ENCODE peak calls at places on chromosomes 13 and 19, in four cellular contexts. T is SJCRH30, E is uterus, F is upper lobe of left lung. C is an unnamed sample. For H3K4me1, the result is how much of the 10 kb centered on the place peaks cover.

GRCh38 chr13:67061750-67062149 is 168.4 kb downstream of the PCDH9 start:
- DNase-seq in E (no peak), F (no peak), T (no peak), C (no peak)

GRCh38 chr19:33302974-33303790 is 848 bp upstream of the CEBPA start:
- DNase-seq in F (peak), T (peak), E (peak), C (peak)

GRCh38 chr19:41373993-41374392 is 2.3 kb upstream of the TMEM91 start:
- DNase-seq in T (peak), E (peak), F (peak), C (peak)

GRCh38 chr19:40247178-40247577 is 20.7 kb upstream of the CCNP start:
- DNase-seq in E (no peak), T (no peak), F (no peak), C (no peak)

GRCh38 chr19:2235396-2236284 is 489 bp downstream of the PLEKHJ1 start:
- DNase-seq in T (peak), E (no peak), F (peak), C (peak)

GRCh38 chr13:40233731-40234195 is 432.7 kb downstream of the FOXO1 start:
- DNase-seq in F (no peak), T (peak), E (peak), C (peak)

GRCh38 chr19:16258440-16258903 is 60.8 kb downstream of the AP1M1 start:
- DNase-seq in T (peak), F (peak), E (peak), C (peak)

GRCh38 chr19:1608414-1609391 is 3.4 kb upstream of the UQCR11 start:
- DNase-seq in F (no peak), T (no peak), E (no peak), C (no peak)

GRCh38 chr19:48698046-48698445 is 2.3 kb downstream of the FUT2 start:
- DNase-seq in T (peak), F (peak), E (no peak), C (no peak)

GRCh38 chr19:47729468-47729798 is 15.9 kb upstream of the NOP53 start:
- DNase-seq in E (peak), T (no peak), F (peak), C (peak)

DNA sequence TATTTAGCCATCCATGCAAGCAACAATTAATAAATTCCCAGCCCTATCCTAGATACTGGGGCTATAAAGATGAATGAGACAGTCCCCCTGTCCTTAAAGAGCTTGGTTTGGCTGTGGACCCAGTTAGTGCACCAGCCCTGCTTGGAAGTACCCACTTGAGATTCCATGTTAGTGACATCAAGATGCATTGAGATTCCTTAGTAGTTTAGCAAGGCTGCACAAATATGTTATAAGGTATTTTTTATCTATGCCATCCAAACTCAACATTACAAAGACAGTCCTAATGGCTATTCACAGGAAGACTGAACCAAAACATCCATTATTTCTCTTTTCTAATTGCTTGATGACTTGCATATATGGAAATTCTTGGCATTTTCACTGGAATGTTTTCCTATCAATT is 48.8 kb upstream of the RAP2A start:
- DNase-seq in T (no peak), E (no peak), F (peak), C (no peak)
- H3K27ac ChIP-seq in T (no peak), E (no peak), F (peak), C (no peak)

DNA sequence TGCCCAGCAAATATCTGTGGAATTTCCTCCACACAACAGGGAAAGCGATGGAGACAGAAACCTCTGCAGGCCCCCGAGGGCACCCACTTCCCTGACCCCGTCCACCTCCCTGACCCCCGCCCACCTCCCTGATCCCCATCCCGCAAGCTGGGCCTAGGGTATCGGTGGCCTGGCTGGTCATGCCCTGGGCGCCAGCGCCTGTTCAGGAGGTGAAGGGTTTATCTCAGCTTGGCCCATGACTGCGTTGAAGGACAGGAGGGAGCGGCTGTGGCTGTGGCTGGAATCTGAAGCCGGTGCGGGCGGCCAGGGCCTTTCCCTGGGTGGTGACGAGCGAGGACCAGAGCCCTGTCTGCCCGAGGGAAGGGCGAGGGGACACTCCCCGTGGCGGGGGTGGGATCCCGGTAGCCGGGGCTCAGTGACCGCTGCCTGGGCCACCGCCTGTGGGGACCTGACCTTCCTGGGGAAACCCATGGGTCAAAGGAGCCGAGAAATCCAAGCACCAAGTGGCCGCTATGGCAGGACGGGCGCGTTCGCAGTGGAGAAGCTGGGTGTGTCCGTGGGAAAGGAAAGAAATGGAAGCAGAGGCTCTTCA is 20.7 kb downstream of the GAS6 start:
- DNase-seq in T (no peak), F (no peak), E (peak), C (no peak)
- H3K4me3 ChIP-seq in T (no peak), F (no peak), E (no peak), C (no peak)

DNA sequence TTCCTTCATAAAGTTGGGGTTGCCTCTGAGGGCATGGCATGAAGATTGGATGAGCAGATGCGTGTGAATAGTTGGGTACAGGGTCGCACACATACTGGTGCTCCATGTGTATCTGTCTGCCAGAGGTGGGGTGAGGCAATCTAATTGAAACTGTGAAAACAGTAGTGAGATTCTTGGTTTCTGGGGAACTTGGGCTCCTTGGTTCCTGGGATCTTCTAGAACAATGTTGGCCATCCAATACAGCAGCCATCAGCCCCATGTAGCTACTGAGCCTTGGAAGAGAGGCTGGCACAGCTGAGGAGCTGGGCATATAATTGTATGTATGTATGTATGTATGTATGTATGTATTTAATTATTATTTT is 616 bp downstream of the FCHO1 start:
- DNase-seq in E (no peak), F (no peak), T (no peak), C (no peak)
- H3K4me1 ChIP-seq in E (under half), F (under half), T (under half), C (under half)

GRCh38 chr13:98371624-98372023 is 194.6 kb upstream of the RNF113B start:
- DNase-seq in T (no peak), F (no peak), E (no peak), C (no peak)

GRCh38 chr13:98374750-98375149 is 197.7 kb upstream of the RNF113B start:
- DNase-seq in E (no peak), T (no peak), F (no peak), C (no peak)

GRCh38 chr13:98370261-98370660 is 193.2 kb upstream of the RNF113B start:
- DNase-seq in E (no peak), T (no peak), F (no peak), C (no peak)

GRCh38 chr13:98370806-98371553 is 193.9 kb upstream of the RNF113B start:
- DNase-seq in F (no peak), E (peak), T (no peak), C (no peak)

DNA sequence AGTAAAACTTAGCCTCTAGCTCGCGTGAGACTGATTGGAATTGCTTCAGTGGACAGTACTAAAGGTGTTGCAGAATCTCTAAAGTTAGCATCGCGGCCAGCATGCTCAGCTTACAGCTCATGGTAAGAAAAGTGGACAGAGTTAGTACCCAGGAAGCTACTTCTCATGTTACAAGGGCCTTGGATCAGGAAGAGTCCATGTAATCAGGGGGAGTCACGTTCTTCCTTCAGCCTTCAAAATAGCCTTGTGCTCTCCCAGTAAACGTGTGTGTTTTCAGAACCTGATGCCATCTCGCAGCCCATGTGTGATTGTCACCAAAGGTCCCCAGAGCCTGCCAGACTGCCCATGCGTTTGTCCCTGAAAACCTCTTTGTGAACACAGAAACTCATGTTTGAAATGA is 195.8 kb upstream of the RNF113B start:
- DNase-seq in F (no peak), T (peak), E (no peak), C (no peak)
- H3K27ac ChIP-seq in F (no peak), T (no peak), E (no peak), C (no peak)

GRCh38 chr19:6516659-6517291 is 14.1 kb upstream of the TNFSF9 start:
- DNase-seq in T (peak), E (peak), F (peak), C (peak)
- H3K4me3 ChIP-seq in T (no peak), E (peak), F (peak), C (peak)

DNA sequence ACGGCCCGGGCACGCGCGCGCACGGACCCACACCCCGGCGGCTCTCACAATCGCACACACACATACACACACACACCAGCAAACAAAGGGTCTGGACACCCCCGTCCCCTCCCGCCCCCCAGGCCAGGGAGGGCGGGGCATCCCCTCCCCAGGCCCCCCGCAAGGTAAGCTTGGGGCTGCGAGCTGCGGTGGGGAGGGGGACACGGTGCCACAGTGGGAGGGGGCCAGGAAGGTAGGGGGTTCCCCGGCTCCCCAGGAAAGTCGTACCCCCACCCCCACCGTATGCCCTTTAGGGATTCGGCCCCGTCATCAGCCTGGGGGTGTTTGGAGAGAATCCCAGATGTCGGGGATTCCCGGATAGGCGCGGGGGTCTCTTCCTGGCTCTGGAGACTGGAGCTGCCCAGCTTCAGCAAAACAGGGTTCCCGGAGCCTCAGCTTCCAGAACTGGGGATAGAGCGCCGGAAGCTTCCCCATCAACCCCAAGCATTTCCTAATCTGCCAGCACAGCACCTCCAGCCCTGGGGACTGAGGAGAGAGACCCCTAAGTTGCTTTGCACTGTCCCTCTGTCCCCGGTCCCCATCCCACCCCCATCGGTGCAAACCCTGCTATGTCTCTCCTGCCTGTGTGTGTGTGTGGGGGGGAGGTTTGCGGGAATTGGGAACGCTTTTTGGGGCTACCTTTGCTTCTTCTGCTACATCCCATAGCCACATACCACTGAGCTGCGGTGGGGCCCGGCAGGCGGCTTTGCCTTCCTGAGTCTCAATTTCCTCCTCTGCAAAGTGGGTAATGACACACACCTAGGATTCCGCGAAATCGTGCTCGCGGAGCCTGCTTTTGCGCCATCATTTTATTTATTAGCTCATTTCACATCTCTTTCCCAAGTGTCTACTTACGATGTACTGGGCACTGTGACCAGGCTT is 1.8 kb upstream of the CDC37 start:
- DNase-seq in T (no peak), F (no peak), E (no peak), C (no peak)
- H3K4me1 ChIP-seq in T (under half), F (half or more), E (under half), C (under half)

DNA sequence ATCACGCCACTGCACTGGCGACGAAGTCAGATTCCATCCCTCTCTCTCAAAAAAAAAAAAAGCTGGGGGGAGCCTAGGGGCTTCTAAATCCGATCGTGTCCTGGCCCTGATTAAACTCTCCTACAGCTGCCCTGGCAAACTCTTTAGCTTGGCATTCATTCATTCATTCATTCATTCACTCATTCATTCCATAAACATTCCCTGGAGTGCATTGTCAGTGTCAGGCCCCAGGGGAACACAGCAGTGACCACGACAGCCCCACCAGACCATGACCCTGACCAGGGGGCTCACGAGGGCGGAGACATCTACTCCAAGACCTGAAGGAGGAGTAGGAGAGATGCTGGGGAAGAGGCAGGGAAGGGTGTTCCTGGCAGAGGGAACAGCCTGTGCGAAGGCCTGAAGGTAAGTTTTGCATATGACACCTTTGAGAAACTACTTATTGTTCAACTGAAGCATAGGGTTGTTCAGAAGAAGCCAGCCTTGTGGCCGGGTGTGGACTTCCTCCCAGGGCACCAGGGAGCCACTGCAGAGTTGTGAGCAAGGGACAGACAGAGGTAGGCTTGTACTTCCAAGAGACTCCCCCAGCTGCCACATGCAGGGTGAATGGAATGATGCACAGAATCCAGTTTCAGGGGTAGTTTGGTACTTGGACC is 24.5 kb downstream of the CEACAM16 start:
- DNase-seq in T (no peak), E (no peak), F (no peak), C (no peak)
- H3K27ac ChIP-seq in T (no peak), E (no peak), F (peak), C (peak)